ENCODE peak calls at places on chromosomes 5 and 9, in four cellular contexts. O, T, Y and F are unnamed samples.

GRCh38 chr5:127386557-127386956 is 96.0 kb downstream of the MEGF10 start:
- DNase-seq in O (no peak), T (no peak), Y (peak; percentile 69), F (no peak)

GRCh38 chr5:77282337-77283027 is 72.0 kb downstream of the PDE8B start:
- DNase-seq in O (peak; percentile 20), T (no peak), Y (peak; percentile 26), F (peak; percentile 90)

GRCh38 chr9:98808411-98808815 is 943 bp downstream of the GALNT12 start:
- DNase-seq in O (no peak), T (no peak), Y (no peak), F (no peak)

GRCh38 chr5:93192107-93192506 is 388.9 kb downstream of the NR2F1-AS1 start:
- DNase-seq in O (no peak), T (no peak), Y (peak; percentile 98), F (peak; percentile 87)

GRCh38 chr5:9861664-9862256 is 231.6 kb upstream of the TAS2R1 start:
- DNase-seq in O (no peak), T (no peak), Y (no peak), F (peak; percentile 74)

GRCh38 chr9:130112244-130113151 is 58.8 kb downstream of the GPR107 start:
- DNase-seq in O (no peak), T (no peak), Y (peak; percentile 21), F (no peak)

GRCh38 chr5:41048986-41049385 is 22.2 kb downstream of the MROH2B start:
- DNase-seq in O (no peak), T (no peak), Y (no peak), F (no peak)

GRCh38 chr9:122374885-122375420 is 4.1 kb downstream of the PTGS1 start:
- DNase-seq in O (peak; percentile 51), T (peak; percentile 49), Y (peak; percentile 37), F (peak; percentile 79)

GRCh38 chr5:372911-373709 is 51.6 kb downstream of the AHRR start:
- DNase-seq in O (no peak), T (peak; percentile 15), Y (peak; percentile 16), F (no peak)

GRCh38 chr5:81907012-81907411 is 64.8 kb upstream of the ATG10 start:
- DNase-seq in O (no peak), T (no peak), Y (no peak), F (no peak)

GRCh38 chr5:163565492-163565891 is 60.1 kb downstream of the MAT2B start:
- DNase-seq in O (peak; percentile 60), T (no peak), Y (no peak), F (no peak)
- H3K4me3 ChIP-seq in O (peak overlapping the region; percentile 50), T (no peak overlapping the region), Y (peak overlapping the region; percentile 57), F (peak overlapping the region; percentile 53)

GRCh38 chr5:179526978-179527377 is 23.4 kb upstream of the RUFY1 start:
- DNase-seq in O (no peak), T (no peak), Y (no peak), F (no peak)
- H3K4me3 ChIP-seq in O (no peak overlapping the region), T (no peak overlapping the region), Y (no peak overlapping the region), F (no peak overlapping the region)

GRCh38 chr5:124754206-124754927 is 7.9 kb upstream of the ZNF608 start:
- DNase-seq in O (no peak), T (no peak), Y (no peak), F (no peak)
- H3K4me3 ChIP-seq in O (no peak overlapping the region), T (no peak overlapping the region), Y (no peak overlapping the region), F (no peak overlapping the region)

GRCh38 chr5:87900419-87900818 is 368.2 kb downstream of the TMEM161B start:
- DNase-seq in O (no peak), T (no peak), Y (peak; percentile 8), F (no peak)
- H3K4me3 ChIP-seq in O (no peak overlapping the region), T (no peak overlapping the region), Y (no peak overlapping the region), F (no peak overlapping the region)

DNA sequence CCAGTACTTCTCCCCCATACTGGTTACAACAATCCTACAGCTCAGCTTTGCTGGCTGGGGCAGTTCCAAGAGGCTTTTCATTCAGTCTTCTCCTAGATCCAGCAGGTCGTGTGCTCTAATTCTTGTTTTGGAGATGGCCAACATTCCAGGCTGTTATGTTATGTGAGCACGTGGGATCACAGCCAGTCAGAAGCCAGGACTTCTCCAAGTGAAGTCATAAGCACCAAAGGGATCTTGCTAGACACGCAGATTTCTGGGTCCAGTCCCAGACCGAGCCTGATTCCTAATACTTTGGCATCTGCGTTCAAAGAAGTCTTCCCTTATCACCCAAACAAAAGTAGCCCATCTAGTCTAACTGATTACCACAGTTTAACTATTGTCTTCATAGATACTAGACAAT is 1.4 kb upstream of the LARP1 start:
- DNase-seq in O (peak; percentile 21), T (peak; percentile 85), Y (peak; percentile 94), F (peak; percentile 98)
- H3K4me3 ChIP-seq in O (peak overlapping the region; percentile 36), T (no peak overlapping the region), Y (no peak overlapping the region), F (peak overlapping the region; percentile 61)

GRCh38 chr9:132585954-132586829 is 3.8 kb downstream of the BARHL1 start:
- DNase-seq in O (peak; percentile 65), T (no peak), Y (no peak), F (no peak)

GRCh38 chr9:132588098-132588497 is 5.7 kb downstream of the BARHL1 start:
- DNase-seq in O (no peak), T (no peak), Y (no peak), F (no peak)

GRCh38 chr9:132588501-132589147 is 6.2 kb downstream of the BARHL1 start:
- DNase-seq in O (peak; percentile 73), T (no peak), Y (no peak), F (no peak)

GRCh38 chr9:132586830-132587483 is 4.6 kb downstream of the BARHL1 start:
- DNase-seq in O (peak; percentile 60), T (no peak), Y (no peak), F (no peak)

DNA sequence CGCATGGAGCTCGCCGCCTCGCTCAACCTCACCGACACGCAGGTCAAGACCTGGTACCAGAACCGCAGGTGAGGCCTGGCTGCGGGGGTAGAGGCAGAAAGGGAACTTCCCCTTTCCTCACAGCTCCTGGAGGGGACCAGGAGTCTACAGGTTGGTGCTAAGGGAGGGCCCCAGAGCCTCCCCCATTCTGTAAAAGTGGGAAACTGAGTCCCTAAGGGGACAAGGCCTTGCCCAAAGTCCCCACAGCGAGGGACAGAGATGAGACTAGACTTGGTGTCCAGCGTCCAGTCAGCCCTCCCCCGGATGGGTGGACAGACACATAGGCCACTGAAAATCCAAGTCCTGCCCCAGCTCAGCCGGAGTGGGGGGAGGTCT is 5.1 kb downstream of the BARHL1 start:
- DNase-seq in O (no peak), T (no peak), Y (no peak), F (no peak)
- H3K4me3 ChIP-seq in O (peak overlapping the region; percentile 33), T (no peak overlapping the region), Y (no peak overlapping the region), F (no peak overlapping the region)

GRCh38 chr9:131348631-131349521 is 45.0 kb upstream of the PRRC2B start:
- DNase-seq in O (no peak), T (no peak), Y (no peak), F (no peak)

GRCh38 chr9:131349881-131350563 is 43.9 kb upstream of the PRRC2B start:
- DNase-seq in O (peak; percentile 88), T (peak; percentile 85), Y (peak; percentile 61), F (peak; percentile 82)

GRCh38 chr9:131347376-131348020 is 46.4 kb upstream of the PRRC2B start:
- DNase-seq in O (no peak), T (no peak), Y (no peak), F (no peak)

GRCh38 chr9:131346559-131346958 is 47.3 kb upstream of the PRRC2B start:
- DNase-seq in O (no peak), T (no peak), Y (no peak), F (no peak)

GRCh38 chr9:131349522-131349880 is 44.4 kb upstream of the PRRC2B start:
- DNase-seq in O (no peak), T (no peak), Y (no peak), F (no peak)
- H3K4me3 ChIP-seq in O (peak overlapping the region; percentile 37), T (no peak overlapping the region), Y (peak overlapping the region; percentile 46), F (no peak overlapping the region)

GRCh38 chr5:73444499-73445432 is 3.8 kb downstream of the FOXD1 start:
- DNase-seq in O (peak; percentile 40), T (no peak), Y (no peak), F (peak; percentile 53)
- H3K4me3 ChIP-seq in O (peak overlapping the region; percentile 23), T (no peak overlapping the region), Y (peak overlapping the region; percentile 91), F (peak overlapping the region; percentile 83)

GRCh38 chr9:83472221-83472665 is 66.0 kb downstream of the FRMD3 start:
- DNase-seq in O (no peak), T (no peak), Y (peak; percentile 1), F (peak; percentile 60)
- H3K4me3 ChIP-seq in O (no peak overlapping the region), T (no peak overlapping the region), Y (no peak overlapping the region), F (no peak overlapping the region)

GRCh38 chr9:2780326-2780725 is 63.0 kb downstream of the KCNV2 start:
- DNase-seq in O (no peak), T (no peak), Y (no peak), F (no peak)
- H3K4me3 ChIP-seq in O (no peak overlapping the region), T (no peak overlapping the region), Y (no peak overlapping the region), F (no peak overlapping the region)